ENCODE peak calls at places on chromosome 3, in four cellular contexts. One of them, this sample, is unnamed.

GRCh38 chr3:126184465-126185000 is 4.1 kb upstream of the ALDH1L1 start:
- DNase-seq in spleen: no peak
- DNase-seq in GM12891: no peak
- DNase-seq in HL-60: no peak
- DNase-seq in this sample: no peak

GRCh38 chr3:132654190-132654589 is 5.4 kb downstream of the ACAD11 start:
- DNase-seq in spleen: no peak
- DNase-seq in GM12891: no peak
- DNase-seq in HL-60: no peak
- DNase-seq in this sample: no peak

GRCh38 chr3:19147905-19148767 is at the start of gene KCNH8:
- DNase-seq in spleen: peak
- DNase-seq in GM12891: no peak
- DNase-seq in HL-60: no peak
- DNase-seq in this sample: peak

GRCh38 chr3:39811561-39811960 is 2.2 kb downstream of the MYRIP start:
- DNase-seq in spleen: no peak
- DNase-seq in GM12891: no peak
- DNase-seq in HL-60: no peak
- DNase-seq in this sample: no peak

GRCh38 chr3:177431525-177432255 is 234.4 kb upstream of the TBL1XR1 start:
- DNase-seq in spleen: no peak
- DNase-seq in GM12891: no peak
- DNase-seq in HL-60: no peak
- DNase-seq in this sample: no peak

GRCh38 chr3:8937064-8938020 is 25.9 kb downstream of the RAD18 start:
- DNase-seq in spleen: no peak
- DNase-seq in GM12891: no peak
- DNase-seq in HL-60: no peak
- DNase-seq in this sample: no peak

GRCh38 chr3:140595295-140595694 is 82.6 kb upstream of the TRIM42 start:
- DNase-seq in spleen: no peak
- DNase-seq in GM12891: no peak
- DNase-seq in HL-60: no peak
- DNase-seq in this sample: no peak

GRCh38 chr3:60594025-60594424 is 657.2 kb downstream of the FHIT start:
- DNase-seq in spleen: no peak
- DNase-seq in GM12891: no peak
- DNase-seq in HL-60: peak
- DNase-seq in this sample: no peak

GRCh38 chr3:21435871-21436270 is 315.1 kb downstream of the ZNF385D start:
- DNase-seq in spleen: no peak
- DNase-seq in GM12891: no peak
- DNase-seq in HL-60: no peak
- DNase-seq in this sample: no peak

GRCh38 chr3:188689101-188689574 is 482.6 kb upstream of the TPRG1 start:
- DNase-seq in spleen: no peak
- DNase-seq in GM12891: no peak
- DNase-seq in HL-60: no peak
- DNase-seq in this sample: no peak

GRCh38 chr3:127655641-127656040 is 17.1 kb upstream of the ABTB1 start:
- DNase-seq in spleen: no peak
- DNase-seq in GM12891: no peak
- DNase-seq in HL-60: no peak
- DNase-seq in this sample: no peak

GRCh38 chr3:132777171-132777570 is 55.0 kb upstream of the NPHP3 start:
- DNase-seq in spleen: no peak
- DNase-seq in GM12891: no peak
- DNase-seq in HL-60: no peak
- DNase-seq in this sample: no peak

GRCh38 chr3:148030975-148031374 is 621.8 kb downstream of the ZIC1 start:
- DNase-seq in spleen: no peak
- DNase-seq in GM12891: no peak
- DNase-seq in HL-60: no peak
- DNase-seq in this sample: no peak

GRCh38 chr3:148034353-148034752 is 625.2 kb downstream of the ZIC1 start:
- DNase-seq in spleen: no peak
- DNase-seq in GM12891: no peak
- DNase-seq in HL-60: no peak
- DNase-seq in this sample: no peak

DNA sequence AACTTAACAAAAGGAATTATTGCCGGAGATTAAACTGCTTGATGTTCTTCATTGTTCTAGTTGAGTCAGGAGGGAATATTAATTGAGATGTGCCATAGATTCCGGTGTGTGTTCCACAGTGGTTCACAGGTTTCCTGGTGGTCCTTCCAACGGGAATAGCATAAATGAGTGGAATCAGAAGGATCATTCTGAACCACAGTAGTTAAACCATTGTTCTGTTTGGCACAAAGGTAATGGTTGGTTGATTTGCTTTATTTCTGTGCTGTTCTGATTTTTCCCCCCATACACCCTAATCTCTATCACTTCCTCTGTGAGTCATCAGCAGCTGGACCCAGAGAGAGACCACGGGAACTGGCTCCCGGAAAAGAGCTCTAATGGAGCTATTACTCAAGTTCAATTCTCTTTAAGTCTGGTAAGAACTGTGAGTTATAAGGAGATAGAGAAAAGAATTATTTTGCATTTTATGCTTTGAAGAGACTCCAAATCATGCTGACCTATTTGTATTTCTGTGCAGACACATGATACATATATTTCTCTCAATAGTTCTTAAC is 627.2 kb downstream of the ZIC1 start:
- DNase-seq in spleen: no peak
- DNase-seq in GM12891: no peak
- DNase-seq in HL-60: no peak
- DNase-seq in this sample: no peak
- TF ChIP-seq POLR2AphosphoS5 in spleen: no peak
- TF ChIP-seq POLR2AphosphoS5 in GM12891: no peak
- TF ChIP-seq POLR2AphosphoS5 in HL-60: no peak
- TF ChIP-seq POLR2AphosphoS5 in this sample: no peak

GRCh38 chr3:23314981-23315805 is 112.1 kb downstream of the UBE2E2 start:
- DNase-seq in spleen: no peak
- DNase-seq in GM12891: no peak
- DNase-seq in HL-60: no peak
- DNase-seq in this sample: no peak
- TF ChIP-seq POLR2AphosphoS5 in spleen: no peak
- TF ChIP-seq POLR2AphosphoS5 in GM12891: no peak
- TF ChIP-seq POLR2AphosphoS5 in HL-60: no peak
- TF ChIP-seq POLR2AphosphoS5 in this sample: no peak

DNA sequence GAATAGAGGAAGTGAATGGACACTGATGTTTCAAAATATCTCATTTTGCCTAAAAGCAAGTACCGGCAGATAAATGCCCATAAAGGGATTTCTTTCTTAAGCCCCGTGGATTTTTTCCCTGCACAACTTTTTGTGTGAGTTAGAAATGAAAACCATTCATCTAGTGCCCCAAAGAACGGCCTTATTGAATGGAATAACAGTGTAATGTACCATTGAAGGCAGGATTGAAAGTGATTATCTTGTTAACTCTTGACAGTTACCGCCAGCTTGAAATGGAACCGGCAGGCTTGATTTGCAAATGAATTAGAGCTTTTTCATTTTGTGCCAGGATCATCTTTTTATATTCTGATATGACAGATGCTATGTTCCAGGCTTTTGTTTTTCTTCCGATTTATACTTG is 162.2 kb downstream of the RSRC1 start:
- DNase-seq in spleen: no peak
- DNase-seq in GM12891: no peak
- DNase-seq in HL-60: no peak
- DNase-seq in this sample: no peak
- TF ChIP-seq POLR2AphosphoS5 in spleen: no peak
- TF ChIP-seq POLR2AphosphoS5 in GM12891: no peak
- TF ChIP-seq POLR2AphosphoS5 in HL-60: no peak
- TF ChIP-seq POLR2AphosphoS5 in this sample: no peak

GRCh38 chr3:52050571-52050970 is 5.8 kb downstream of the DUSP7 start:
- DNase-seq in spleen: no peak
- DNase-seq in GM12891: no peak
- DNase-seq in HL-60: no peak
- DNase-seq in this sample: no peak

GRCh38 chr3:52053307-52054304 is 2.8 kb downstream of the DUSP7 start:
- DNase-seq in spleen: peak
- DNase-seq in GM12891: no peak
- DNase-seq in HL-60: peak
- DNase-seq in this sample: no peak

GRCh38 chr3:52054689-52055511 is 1.5 kb downstream of the DUSP7 start:
- DNase-seq in spleen: peak
- DNase-seq in GM12891: no peak
- DNase-seq in HL-60: peak
- DNase-seq in this sample: no peak

GRCh38 chr3:52051444-52051843 is 4.9 kb downstream of the DUSP7 start:
- DNase-seq in spleen: peak
- DNase-seq in GM12891: no peak
- DNase-seq in HL-60: no peak
- DNase-seq in this sample: no peak

DNA sequence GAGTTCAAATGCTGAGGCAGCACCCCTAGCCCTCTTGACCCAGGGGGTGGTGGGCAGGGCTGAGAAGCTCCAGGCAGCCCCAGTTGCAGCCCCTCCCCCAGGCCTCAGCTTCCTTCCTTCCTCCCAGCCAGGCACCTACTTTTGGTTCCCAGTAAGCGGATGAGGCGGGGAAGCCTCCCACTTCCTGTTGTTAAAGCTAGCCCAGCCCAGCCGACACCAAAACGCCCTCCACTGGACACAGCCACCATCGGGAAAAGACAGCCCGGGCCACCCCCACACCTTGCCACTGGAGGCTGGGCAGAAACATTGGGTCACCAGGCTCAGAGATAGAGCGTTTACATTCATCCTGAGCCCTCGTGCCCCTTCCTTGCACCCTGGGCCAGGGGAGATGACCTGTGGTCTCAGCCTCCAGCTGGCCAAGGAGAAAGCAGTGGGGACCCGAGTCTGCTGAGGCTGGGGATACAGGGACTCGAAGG is 3.5 kb downstream of the DUSP7 start:
- DNase-seq in spleen: peak
- DNase-seq in GM12891: no peak
- DNase-seq in HL-60: peak
- DNase-seq in this sample: no peak
- TF ChIP-seq POLR2AphosphoS5 in spleen: peak
- TF ChIP-seq POLR2AphosphoS5 in GM12891: no peak
- TF ChIP-seq POLR2AphosphoS5 in HL-60: no peak
- TF ChIP-seq POLR2AphosphoS5 in this sample: no peak

GRCh38 chr3:180036678-180037455 is at the start of gene PEX5L:
- DNase-seq in spleen: peak
- DNase-seq in GM12891: no peak
- DNase-seq in HL-60: peak
- DNase-seq in this sample: peak
- TF ChIP-seq POLR2AphosphoS5 in spleen: no peak
- TF ChIP-seq POLR2AphosphoS5 in GM12891: no peak
- TF ChIP-seq POLR2AphosphoS5 in HL-60: no peak
- TF ChIP-seq POLR2AphosphoS5 in this sample: no peak

DNA sequence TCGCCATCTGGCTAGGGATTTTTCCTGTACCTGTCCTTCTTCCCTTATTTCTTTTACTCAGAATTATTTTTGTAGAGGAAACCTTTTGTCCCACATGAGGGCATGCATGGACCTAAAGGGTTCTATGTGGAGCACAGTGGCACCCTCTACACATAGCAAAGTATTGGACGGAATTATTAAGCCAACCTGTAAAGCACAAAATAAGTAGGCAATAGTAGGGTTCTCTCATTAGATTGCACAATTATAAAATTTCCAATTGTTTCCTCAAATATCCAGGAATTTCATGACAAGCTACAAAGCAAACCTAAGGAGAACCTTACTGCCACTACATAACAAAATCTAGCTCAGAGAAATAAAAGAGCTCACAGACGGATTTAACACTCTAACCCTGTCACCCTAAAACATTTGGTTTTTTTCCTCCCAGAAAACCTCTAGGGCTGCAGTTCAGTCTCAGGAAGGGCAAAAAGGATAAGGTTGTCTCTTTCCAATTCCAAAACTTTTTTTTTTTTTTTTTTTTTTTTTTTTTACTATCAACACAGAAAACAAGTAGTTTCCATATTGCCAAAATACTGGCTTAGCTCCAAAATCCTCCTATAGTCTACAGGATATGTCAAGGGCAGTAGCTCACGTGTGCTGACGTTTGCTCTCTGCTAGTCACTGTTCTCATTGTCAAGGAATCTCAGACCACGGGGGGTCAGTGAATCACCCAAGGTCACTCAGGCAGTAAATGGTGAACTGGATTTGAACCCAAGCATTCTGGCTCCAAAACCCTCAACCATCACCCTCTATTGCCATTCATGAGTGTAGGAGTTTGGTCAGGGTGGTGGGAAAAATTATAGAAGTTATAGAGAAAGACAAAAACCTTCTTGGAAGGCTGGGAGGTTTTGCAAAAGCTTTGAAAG is 52.3 kb downstream of the NCEH1 start:
- DNase-seq in spleen: no peak
- DNase-seq in GM12891: no peak
- DNase-seq in HL-60: no peak
- DNase-seq in this sample: no peak
- TF ChIP-seq POLR2AphosphoS5 in spleen: peak
- TF ChIP-seq POLR2AphosphoS5 in GM12891: no peak
- TF ChIP-seq POLR2AphosphoS5 in HL-60: no peak
- TF ChIP-seq POLR2AphosphoS5 in this sample: no peak

GRCh38 chr3:14213066-14213774 is 34.6 kb downstream of the LSM3 start:
- DNase-seq in spleen: no peak
- DNase-seq in GM12891: no peak
- DNase-seq in HL-60: no peak
- DNase-seq in this sample: no peak

GRCh38 chr3:14214764-14215163 is 36.1 kb downstream of the LSM3 start:
- DNase-seq in spleen: no peak
- DNase-seq in GM12891: no peak
- DNase-seq in HL-60: no peak
- DNase-seq in this sample: no peak

GRCh38 chr3:14212032-14212431 is 33.4 kb downstream of the LSM3 start:
- DNase-seq in spleen: no peak
- DNase-seq in GM12891: no peak
- DNase-seq in HL-60: no peak
- DNase-seq in this sample: no peak

GRCh38 chr3:14218355-14218754 is 39.7 kb downstream of the LSM3 start:
- DNase-seq in spleen: no peak
- DNase-seq in GM12891: no peak
- DNase-seq in HL-60: no peak
- DNase-seq in this sample: no peak

DNA sequence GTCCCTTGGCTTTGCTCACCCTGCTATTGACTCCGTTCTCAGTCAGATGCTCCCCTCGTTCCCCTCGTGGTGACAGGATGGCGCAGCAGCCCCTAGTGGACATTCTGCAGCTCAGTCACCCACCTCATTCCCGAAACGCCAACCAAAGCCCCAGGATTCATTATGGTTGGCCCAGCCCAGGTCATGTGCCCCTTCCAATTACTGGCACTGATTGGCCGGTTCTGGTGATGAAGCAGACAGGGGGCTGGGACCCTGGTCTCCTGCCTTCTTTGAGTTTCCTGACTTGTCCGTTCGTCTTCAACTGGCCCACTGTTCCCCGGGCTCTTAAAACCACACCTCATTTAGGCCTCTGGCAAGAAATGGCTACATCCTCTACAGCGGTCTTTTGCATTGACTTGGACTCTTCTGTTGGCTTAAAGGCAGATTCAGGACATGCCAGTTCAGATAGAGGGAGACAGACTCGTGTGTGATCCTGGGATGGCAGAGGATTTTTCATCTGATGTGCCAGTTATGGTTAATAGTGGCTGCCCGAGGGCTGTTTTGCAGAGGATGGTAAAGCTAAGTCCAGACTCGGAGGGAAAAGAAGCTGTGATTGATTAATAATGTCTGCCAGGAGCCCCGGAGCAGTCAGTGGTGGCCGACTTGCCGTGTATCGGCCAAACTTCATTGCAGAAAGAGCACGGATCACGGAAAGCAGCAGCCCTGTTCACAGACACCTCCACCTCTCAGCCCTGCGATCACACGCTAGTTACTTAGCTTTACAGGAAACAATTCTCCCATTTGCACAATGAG is 37.8 kb downstream of the LSM3 start:
- DNase-seq in spleen: peak
- DNase-seq in GM12891: no peak
- DNase-seq in HL-60: no peak
- DNase-seq in this sample: no peak
- TF ChIP-seq POLR2AphosphoS5 in spleen: no peak
- TF ChIP-seq POLR2AphosphoS5 in GM12891: no peak
- TF ChIP-seq POLR2AphosphoS5 in HL-60: no peak
- TF ChIP-seq POLR2AphosphoS5 in this sample: no peak